ENCODE peak calls at places on chromosomes 13 and 19, in nine cellular contexts. L is H1, K is fibroblast of mammary gland, I is Peyer's patch, R is AG04450, O is psoas muscle, M is HFF-Myc, C is NB4, T is cardiac fibroblast. B is an unnamed sample.

GRCh38 chr13:30133976-30134375 is 173.4 kb downstream of the KATNAL1 start:
- DNase-seq in L (no peak), M (no peak), T (no peak), C (no peak), I (no peak), R (no peak), O (peak), K (no peak), B (no peak)

GRCh38 chr19:34994643-34995471 is 5.3 kb upstream of the GRAMD1A start:
- DNase-seq in I (peak), K (no peak), M (no peak), C (no peak), T (no peak), L (no peak), O (peak), R (no peak), B (no peak)

GRCh38 chr13:99237981-99238662 is 20.1 kb downstream of the GPR18 start:
- DNase-seq in L (no peak), C (no peak), M (no peak), I (no peak), R (no peak), T (no peak), K (no peak), O (no peak), B (no peak)

GRCh38 chr19:50311723-50312635 is 17.2 kb downstream of the KCNC3 start:
- DNase-seq in R (no peak), M (no peak), C (peak), L (peak), T (no peak), I (no peak), K (no peak), O (peak), B (no peak)

GRCh38 chr13:29688193-29688592 is 92.7 kb upstream of the SLC7A1 start:
- DNase-seq in C (no peak), R (no peak), K (no peak), M (no peak), I (no peak), L (no peak), T (no peak), O (no peak), B (no peak)

GRCh38 chr13:60755380-60756163 is 358.6 kb downstream of the TDRD3 start:
- DNase-seq in K (no peak), T (no peak), M (no peak), R (no peak), I (no peak), O (no peak), L (no peak), C (no peak), B (no peak)

GRCh38 chr13:100128373-100128772 is 39.5 kb downstream of the PCCA start:
- DNase-seq in C (peak), R (peak), L (no peak), T (peak), K (peak), I (no peak), M (no peak), O (no peak), B (peak)

GRCh38 chr13:114008964-114009589 is 35.2 kb upstream of the C13orf46 start:
- DNase-seq in C (no peak), T (no peak), M (no peak), I (no peak), K (no peak), O (peak), R (no peak), L (no peak), B (no peak)

GRCh38 chr19:36999313-36999712 is 78.9 kb upstream of the ZNF420 start:
- DNase-seq in M (no peak), T (no peak), C (no peak), R (no peak), O (no peak), K (no peak), L (no peak), I (no peak), B (no peak)

GRCh38 chr19:6241680-6242079 is 38.1 kb downstream of the MLLT1 start:
- DNase-seq in L (no peak), C (no peak), R (no peak), M (no peak), O (peak), I (peak), K (no peak), T (no peak), B (no peak)

GRCh38 chr19:15871570-15871969 is 26.3 kb downstream of the CYP4F2 start:
- DNase-seq in I (no peak), T (no peak), K (no peak), M (no peak), R (no peak), L (no peak), O (no peak), C (no peak), B (no peak)

GRCh38 chr19:57888107-57888493 is 737 bp downstream of the ZNF814 start:
- DNase-seq in K (no peak), O (no peak), L (no peak), T (no peak), C (no peak), I (no peak), R (no peak), M (no peak), B (no peak)

GRCh38 chr19:10289836-10290438 is at the start of gene ICAM5:
- DNase-seq in I (no peak), O (no peak), C (peak), L (no peak), T (no peak), R (no peak), K (no peak), M (no peak), B (no peak)

GRCh38 chr13:43006893-43007631 is 15.0 kb upstream of the EPSTI1 start:
- DNase-seq in R (no peak), L (no peak), C (no peak), O (no peak), I (no peak), T (peak), K (peak), M (no peak), B (peak)
- H3K4me3 ChIP-seq in R (no peak), L (no peak), C (no peak), O (no peak), I (no peak), T (no peak), K (no peak), M (no peak), B (no peak)

GRCh38 chr13:35961461-35962220 is 169.5 kb downstream of the DCLK1 start:
- DNase-seq in R (no peak), I (no peak), K (peak), C (no peak), T (no peak), L (no peak), M (no peak), O (no peak), B (no peak)
- TF ChIP-seq CTCF in R (peak), I (no peak), K (peak), C (no peak), T (peak), L (no peak), M (no peak), O (no peak), B (no peak)

DNA sequence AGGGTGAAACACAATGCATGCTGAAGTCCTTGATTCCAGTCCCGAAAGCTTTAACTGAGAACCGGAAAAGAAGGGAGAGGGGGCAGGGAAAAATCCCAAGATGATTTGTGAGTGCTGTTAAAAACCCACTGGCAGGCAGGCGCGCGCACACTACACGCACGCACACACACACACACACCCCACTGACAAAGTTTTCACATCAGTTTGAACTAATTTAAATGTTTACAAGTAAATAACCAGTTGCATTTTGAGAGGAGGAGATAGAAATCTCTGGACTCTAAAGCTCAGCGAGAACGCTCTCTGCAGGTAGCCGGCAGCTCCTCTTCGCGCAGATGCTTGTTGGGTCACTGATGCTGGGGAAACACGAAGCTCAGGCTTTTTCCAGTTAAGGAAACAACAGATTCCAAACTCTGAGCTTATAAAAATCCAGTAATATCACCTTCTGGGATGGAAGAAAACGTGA is 818 bp upstream of the SLITRK1 start:
- DNase-seq in T (no peak), R (no peak), C (no peak), M (no peak), K (no peak), O (no peak), I (no peak), L (peak), B (no peak)
- H3K4me3 ChIP-seq in T (no peak), R (no peak), C (no peak), M (no peak), K (no peak), O (no peak), I (no peak), L (peak), B (peak)

GRCh38 chr19:13244920-13245319 is 94.7 kb downstream of the IER2 start:
- DNase-seq in T (no peak), R (no peak), M (no peak), L (no peak), K (no peak), O (no peak), C (no peak), I (no peak), B (no peak)

GRCh38 chr19:13243971-13244370 is 93.8 kb downstream of the IER2 start:
- DNase-seq in M (no peak), R (no peak), T (no peak), L (no peak), O (no peak), C (no peak), I (no peak), K (no peak), B (no peak)

GRCh38 chr19:13238891-13239534 is 88.8 kb downstream of the IER2 start:
- DNase-seq in T (no peak), K (no peak), L (no peak), M (no peak), O (no peak), C (no peak), R (no peak), I (no peak), B (no peak)

GRCh38 chr19:13240312-13241022 is 90.3 kb downstream of the IER2 start:
- DNase-seq in M (no peak), T (no peak), L (no peak), K (no peak), O (no peak), I (no peak), R (no peak), C (no peak), B (no peak)

GRCh38 chr19:13241321-13242104 is 91.3 kb downstream of the IER2 start:
- DNase-seq in I (no peak), C (peak), O (no peak), T (no peak), R (no peak), L (peak), M (no peak), K (peak), B (no peak)
- TF ChIP-seq CTCF in I (no peak), C (peak), O (no peak), T (no peak), R (no peak), L (peak), M (no peak), K (peak), B (no peak)

GRCh38 chr19:39084732-39085080 is 538 bp downstream of the ACP7 start:
- DNase-seq in K (no peak), L (peak), C (no peak), O (no peak), T (no peak), M (no peak), I (no peak), R (no peak), B (no peak)
- H3K4me3 ChIP-seq in K (no peak), L (peak), C (no peak), O (no peak), T (no peak), M (no peak), I (no peak), R (no peak), B (peak)

GRCh38 chr19:40567040-40567749 is 9.5 kb upstream of the SHKBP1 start:
- DNase-seq in L (peak), T (no peak), K (peak), I (no peak), O (no peak), C (no peak), R (no peak), M (no peak), B (no peak)

GRCh38 chr19:40567750-40568494 is 8.8 kb upstream of the SHKBP1 start:
- DNase-seq in R (no peak), K (no peak), I (no peak), M (no peak), C (no peak), T (no peak), O (no peak), L (peak), B (no peak)

GRCh38 chr19:40571831-40572495 is 4.7 kb upstream of the SHKBP1 start:
- DNase-seq in C (no peak), M (no peak), T (no peak), L (no peak), I (no peak), K (no peak), O (no peak), R (no peak), B (no peak)

GRCh38 chr19:40571005-40571318 is 5.7 kb upstream of the SHKBP1 start:
- DNase-seq in I (no peak), C (no peak), R (no peak), M (no peak), O (no peak), T (no peak), K (no peak), L (no peak), B (no peak)

GRCh38 chr19:40570313-40571004 is 6.2 kb upstream of the SHKBP1 start:
- DNase-seq in C (peak), K (peak), T (peak), I (peak), L (peak), O (peak), R (peak), M (peak), B (peak)
- TF ChIP-seq CTCF in C (no peak), K (no peak), T (peak), I (no peak), L (peak), O (peak), R (no peak), M (no peak), B (peak)

GRCh38 chr19:39319892-39320168 is 833 bp downstream of the LRFN1 start:
- DNase-seq in M (no peak), R (no peak), K (no peak), C (no peak), L (no peak), T (no peak), O (no peak), I (no peak), B (no peak)
- H3K4me3 ChIP-seq in M (peak), R (peak), K (peak), C (no peak), L (peak), T (peak), O (no peak), I (no peak), B (peak)

GRCh38 chr13:43154839-43155238 is 131.5 kb downstream of the DNAJC15 start:
- DNase-seq in M (no peak), T (no peak), C (no peak), L (no peak), R (no peak), I (no peak), K (no peak), O (no peak), B (no peak)

GRCh38 chr13:43156916-43157315 is 133.5 kb downstream of the DNAJC15 start:
- DNase-seq in I (no peak), K (no peak), T (peak), R (no peak), O (no peak), C (no peak), M (no peak), L (no peak), B (peak)

GRCh38 chr13:43154083-43154739 is 130.8 kb downstream of the DNAJC15 start:
- DNase-seq in R (no peak), L (no peak), M (no peak), K (no peak), O (no peak), C (no peak), T (no peak), I (no peak), B (no peak)

GRCh38 chr13:43157796-43158195 is 134.4 kb downstream of the DNAJC15 start:
- DNase-seq in I (no peak), M (no peak), C (no peak), R (no peak), T (no peak), O (no peak), L (no peak), K (no peak), B (no peak)

GRCh38 chr13:43159007-43159406 is 135.6 kb downstream of the DNAJC15 start:
- DNase-seq in C (no peak), O (no peak), T (peak), I (no peak), R (peak), M (peak), K (peak), L (no peak), B (peak)
- TF ChIP-seq CTCF in C (no peak), O (no peak), T (peak), I (no peak), R (peak), M (peak), K (peak), L (no peak), B (peak)

GRCh38 chr19:294341-294818 is 3.2 kb upstream of the PLPP2 start:
- DNase-seq in K (peak), I (peak), C (no peak), O (peak), R (no peak), L (peak), T (no peak), M (no peak), B (no peak)
- H3K4me3 ChIP-seq in K (no peak), I (no peak), C (no peak), O (peak), R (no peak), L (no peak), T (no peak), M (no peak), B (no peak)

DNA sequence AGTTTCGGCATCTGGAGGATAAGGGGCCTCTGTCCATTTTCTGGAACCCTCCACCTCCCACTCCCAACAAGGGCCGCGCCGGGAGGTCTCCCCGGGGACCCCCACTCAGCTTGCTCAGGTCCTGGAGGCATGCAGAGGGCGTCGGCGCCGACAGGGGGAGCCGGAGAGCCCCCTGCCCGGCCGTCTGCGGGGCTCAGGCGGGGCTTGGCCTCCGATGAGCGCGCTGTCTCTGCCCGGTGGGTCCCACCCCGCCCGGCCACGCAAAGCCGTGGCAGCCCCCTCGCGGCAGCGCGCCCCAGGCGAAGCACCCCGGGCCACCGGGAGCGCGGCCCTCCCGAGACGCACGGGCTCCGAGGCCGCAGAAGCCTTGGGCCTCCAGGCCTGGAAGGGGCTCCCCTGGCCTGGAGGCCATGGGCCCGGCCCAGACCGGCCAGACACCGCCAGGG is 149.7 kb upstream of the ZNF536 start:
- DNase-seq in T (no peak), O (no peak), C (no peak), I (no peak), M (no peak), K (no peak), L (peak), R (no peak), B (no peak)
- TF ChIP-seq CTCF in T (peak), O (peak), C (peak), I (peak), M (peak), K (no peak), L (peak), R (peak), B (peak)